ENCODE peak calls at places on chromosomes 11 and 22, in ten cellular contexts. One of them, this sample, is unnamed.

GRCh38 chr11:777288-778255 is at the start of gene GATD1:
- DNase-seq in HFF-Myc: no peak
- DNase-seq in HFFc6: peak; percentile 80
- DNase-seq in left lung: peak; percentile 99
- DNase-seq in suprapubic skin: peak; percentile 95
- DNase-seq in mucosa of descending colon: peak; percentile 94
- DNase-seq in uterus: peak; percentile 94
- DNase-seq in upper lobe of left lung: peak; percentile 93
- DNase-seq in body of pancreas: peak; percentile 94
- DNase-seq in OCI-LY7: peak; percentile 93
- DNase-seq in this sample: no peak

GRCh38 chr11:20197881-20198280 is 37.6 kb upstream of the DBX1 start:
- DNase-seq in HFF-Myc: no peak
- DNase-seq in HFFc6: no peak
- DNase-seq in left lung: no peak
- DNase-seq in suprapubic skin: no peak
- DNase-seq in mucosa of descending colon: no peak
- DNase-seq in uterus: no peak
- DNase-seq in upper lobe of left lung: no peak
- DNase-seq in body of pancreas: no peak
- DNase-seq in OCI-LY7: no peak
- DNase-seq in this sample: no peak

GRCh38 chr11:45385844-45386243 is 99.7 kb upstream of the SYT13 start:
- DNase-seq in HFF-Myc: no peak
- DNase-seq in HFFc6: no peak
- DNase-seq in left lung: no peak
- DNase-seq in suprapubic skin: no peak
- DNase-seq in mucosa of descending colon: no peak
- DNase-seq in uterus: no peak
- DNase-seq in upper lobe of left lung: no peak
- DNase-seq in body of pancreas: no peak
- DNase-seq in OCI-LY7: no peak
- DNase-seq in this sample: no peak

GRCh38 chr11:58061813-58062212 is 31.1 kb downstream of the OR6Q1 start:
- DNase-seq in HFF-Myc: no peak
- DNase-seq in HFFc6: peak; percentile 90
- DNase-seq in left lung: no peak
- DNase-seq in suprapubic skin: no peak
- DNase-seq in mucosa of descending colon: no peak
- DNase-seq in uterus: no peak
- DNase-seq in upper lobe of left lung: no peak
- DNase-seq in body of pancreas: no peak
- DNase-seq in OCI-LY7: no peak
- DNase-seq in this sample: peak; percentile 46

GRCh38 chr22:24156146-24156914 is 25.0 kb upstream of the SUSD2 start:
- DNase-seq in HFF-Myc: no peak
- DNase-seq in HFFc6: no peak
- DNase-seq in left lung: peak; percentile 89
- DNase-seq in suprapubic skin: no peak
- DNase-seq in mucosa of descending colon: no peak
- DNase-seq in uterus: no peak
- DNase-seq in upper lobe of left lung: no peak
- DNase-seq in body of pancreas: peak; percentile 28
- DNase-seq in OCI-LY7: peak; percentile 76
- DNase-seq in this sample: no peak

GRCh38 chr11:66568124-66568916 is at the start of gene CTSF:
- DNase-seq in HFF-Myc: peak; percentile 40
- DNase-seq in HFFc6: peak; percentile 60
- DNase-seq in left lung: peak; percentile 96
- DNase-seq in suprapubic skin: peak; percentile 94
- DNase-seq in mucosa of descending colon: peak; percentile 83
- DNase-seq in uterus: peak; percentile 83
- DNase-seq in upper lobe of left lung: peak; percentile 88
- DNase-seq in body of pancreas: peak; percentile 92
- DNase-seq in OCI-LY7: no peak
- DNase-seq in this sample: no peak

GRCh38 chr11:42657169-42657568 is 654.6 kb upstream of the API5 start:
- DNase-seq in HFF-Myc: no peak
- DNase-seq in HFFc6: no peak
- DNase-seq in left lung: no peak
- DNase-seq in suprapubic skin: no peak
- DNase-seq in mucosa of descending colon: no peak
- DNase-seq in uterus: no peak
- DNase-seq in upper lobe of left lung: no peak
- DNase-seq in body of pancreas: no peak
- DNase-seq in OCI-LY7: no peak
- DNase-seq in this sample: no peak

GRCh38 chr11:75384438-75385080 is 14.8 kb upstream of the RPS3 start:
- DNase-seq in HFF-Myc: no peak
- DNase-seq in HFFc6: peak; percentile 24
- DNase-seq in left lung: peak; percentile 98
- DNase-seq in suprapubic skin: no peak
- DNase-seq in mucosa of descending colon: peak; percentile 90
- DNase-seq in uterus: peak; percentile 80
- DNase-seq in upper lobe of left lung: peak; percentile 84
- DNase-seq in body of pancreas: peak; percentile 82
- DNase-seq in OCI-LY7: peak; percentile 68
- DNase-seq in this sample: no peak

GRCh38 chr11:20483931-20484330 is 96.4 kb downstream of the PRMT3 start:
- DNase-seq in HFF-Myc: no peak
- DNase-seq in HFFc6: no peak
- DNase-seq in left lung: no peak
- DNase-seq in suprapubic skin: no peak
- DNase-seq in mucosa of descending colon: no peak
- DNase-seq in uterus: no peak
- DNase-seq in upper lobe of left lung: no peak
- DNase-seq in body of pancreas: no peak
- DNase-seq in OCI-LY7: no peak
- DNase-seq in this sample: no peak

GRCh38 chr11:45949992-45950407 is 27.5 kb downstream of the LARGE2 start:
- DNase-seq in HFF-Myc: no peak
- DNase-seq in HFFc6: no peak
- DNase-seq in left lung: no peak
- DNase-seq in suprapubic skin: no peak
- DNase-seq in mucosa of descending colon: no peak
- DNase-seq in uterus: no peak
- DNase-seq in upper lobe of left lung: no peak
- DNase-seq in body of pancreas: no peak
- DNase-seq in OCI-LY7: no peak
- DNase-seq in this sample: no peak

GRCh38 chr11:130109441-130109840 is 39.7 kb downstream of the APLP2 start:
- DNase-seq in HFF-Myc: no peak
- DNase-seq in HFFc6: no peak
- DNase-seq in left lung: no peak
- DNase-seq in suprapubic skin: no peak
- DNase-seq in mucosa of descending colon: no peak
- DNase-seq in uterus: no peak
- DNase-seq in upper lobe of left lung: no peak
- DNase-seq in body of pancreas: no peak
- DNase-seq in OCI-LY7: no peak
- DNase-seq in this sample: no peak

GRCh38 chr22:48153726-48154125 is 1391.3 kb downstream of the TBC1D22A start:
- DNase-seq in HFF-Myc: no peak
- DNase-seq in HFFc6: no peak
- DNase-seq in left lung: no peak
- DNase-seq in suprapubic skin: no peak
- DNase-seq in mucosa of descending colon: peak; percentile 87
- DNase-seq in uterus: no peak
- DNase-seq in upper lobe of left lung: no peak
- DNase-seq in body of pancreas: peak; percentile 34
- DNase-seq in OCI-LY7: no peak
- DNase-seq in this sample: no peak

GRCh38 chr22:25067851-25068421 is 115.4 kb downstream of the KIAA1671 start:
- DNase-seq in HFF-Myc: no peak
- DNase-seq in HFFc6: no peak
- DNase-seq in left lung: peak; percentile 79
- DNase-seq in suprapubic skin: no peak
- DNase-seq in mucosa of descending colon: peak; percentile 37
- DNase-seq in uterus: no peak
- DNase-seq in upper lobe of left lung: no peak
- DNase-seq in body of pancreas: peak; percentile 20
- DNase-seq in OCI-LY7: no peak
- DNase-seq in this sample: no peak

GRCh38 chr11:64757549-64758329 is 2.0 kb downstream of the PYGM start:
- DNase-seq in HFF-Myc: no peak
- DNase-seq in HFFc6: no peak
- DNase-seq in left lung: no peak
- DNase-seq in suprapubic skin: no peak
- DNase-seq in mucosa of descending colon: no peak
- DNase-seq in uterus: peak; percentile 13
- DNase-seq in upper lobe of left lung: no peak
- DNase-seq in body of pancreas: no peak
- DNase-seq in OCI-LY7: no peak
- DNase-seq in this sample: no peak

GRCh38 chr11:8209208-8209807 is 40.5 kb upstream of the RIC3 start:
- DNase-seq in HFF-Myc: no peak
- DNase-seq in HFFc6: no peak
- DNase-seq in left lung: no peak
- DNase-seq in suprapubic skin: no peak
- DNase-seq in mucosa of descending colon: peak; percentile 48
- DNase-seq in uterus: no peak
- DNase-seq in upper lobe of left lung: no peak
- DNase-seq in body of pancreas: peak; percentile 61
- DNase-seq in OCI-LY7: no peak
- DNase-seq in this sample: no peak
- TF ChIP-seq CTCF in HFF-Myc: peak; percentile 63
- TF ChIP-seq CTCF in HFFc6: peak; percentile 65
- TF ChIP-seq CTCF in left lung: peak; percentile 6
- TF ChIP-seq CTCF in suprapubic skin: no peak
- TF ChIP-seq CTCF in mucosa of descending colon: no peak
- TF ChIP-seq CTCF in uterus: no peak
- TF ChIP-seq CTCF in upper lobe of left lung: peak; percentile 29
- TF ChIP-seq CTCF in body of pancreas: peak; percentile 48
- TF ChIP-seq CTCF in OCI-LY7: peak; percentile 75
- TF ChIP-seq CTCF in this sample: peak; percentile 36

DNA sequence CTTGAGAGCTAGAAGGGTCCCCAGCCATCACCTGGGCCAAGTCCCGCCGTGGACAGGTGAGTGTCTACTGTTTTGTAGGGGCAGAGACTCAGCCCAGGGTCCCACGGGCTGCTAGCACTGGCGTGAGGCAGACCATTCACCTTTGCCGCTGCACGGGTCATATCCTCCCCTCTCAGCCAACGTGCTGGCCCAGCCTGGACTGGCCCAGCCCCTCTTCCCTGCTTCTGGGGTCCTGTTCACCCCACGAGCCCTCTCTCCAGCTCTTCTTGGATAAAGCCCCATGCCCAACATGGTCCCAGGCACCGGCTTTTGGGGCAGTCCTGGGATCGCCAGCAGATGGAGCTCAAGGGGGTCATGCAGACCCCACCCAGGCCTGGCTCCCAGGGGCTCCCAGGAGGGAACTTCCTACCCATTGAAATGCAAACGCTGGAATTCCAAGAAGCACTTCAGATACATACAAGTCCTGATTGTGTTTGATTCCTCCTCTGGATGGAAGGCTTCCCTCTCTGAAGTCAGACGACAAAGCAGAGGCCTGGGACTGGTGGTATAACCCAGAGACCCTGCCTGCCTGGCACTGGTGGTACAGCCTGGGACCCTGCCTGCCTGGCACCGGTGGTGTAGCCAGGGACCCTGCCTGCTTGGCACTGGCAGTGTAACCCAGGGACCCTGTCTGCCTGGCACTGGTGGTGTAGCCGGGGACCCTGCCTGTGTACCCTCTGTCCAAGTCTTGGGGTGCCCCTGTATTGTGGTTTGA is 8.9 kb upstream of the SEPTIN5 start:
- DNase-seq in HFF-Myc: no peak
- DNase-seq in HFFc6: no peak
- DNase-seq in left lung: peak; percentile 50
- DNase-seq in suprapubic skin: peak; percentile 74
- DNase-seq in mucosa of descending colon: no peak
- DNase-seq in uterus: no peak
- DNase-seq in upper lobe of left lung: peak; percentile 9
- DNase-seq in body of pancreas: no peak
- DNase-seq in OCI-LY7: no peak
- DNase-seq in this sample: no peak
- TF ChIP-seq CTCF in HFF-Myc: no peak
- TF ChIP-seq CTCF in HFFc6: peak; percentile 22
- TF ChIP-seq CTCF in left lung: no peak
- TF ChIP-seq CTCF in suprapubic skin: no peak
- TF ChIP-seq CTCF in mucosa of descending colon: no peak
- TF ChIP-seq CTCF in uterus: no peak
- TF ChIP-seq CTCF in upper lobe of left lung: no peak
- TF ChIP-seq CTCF in body of pancreas: no peak
- TF ChIP-seq CTCF in OCI-LY7: peak; percentile 27
- TF ChIP-seq CTCF in this sample: no peak

DNA sequence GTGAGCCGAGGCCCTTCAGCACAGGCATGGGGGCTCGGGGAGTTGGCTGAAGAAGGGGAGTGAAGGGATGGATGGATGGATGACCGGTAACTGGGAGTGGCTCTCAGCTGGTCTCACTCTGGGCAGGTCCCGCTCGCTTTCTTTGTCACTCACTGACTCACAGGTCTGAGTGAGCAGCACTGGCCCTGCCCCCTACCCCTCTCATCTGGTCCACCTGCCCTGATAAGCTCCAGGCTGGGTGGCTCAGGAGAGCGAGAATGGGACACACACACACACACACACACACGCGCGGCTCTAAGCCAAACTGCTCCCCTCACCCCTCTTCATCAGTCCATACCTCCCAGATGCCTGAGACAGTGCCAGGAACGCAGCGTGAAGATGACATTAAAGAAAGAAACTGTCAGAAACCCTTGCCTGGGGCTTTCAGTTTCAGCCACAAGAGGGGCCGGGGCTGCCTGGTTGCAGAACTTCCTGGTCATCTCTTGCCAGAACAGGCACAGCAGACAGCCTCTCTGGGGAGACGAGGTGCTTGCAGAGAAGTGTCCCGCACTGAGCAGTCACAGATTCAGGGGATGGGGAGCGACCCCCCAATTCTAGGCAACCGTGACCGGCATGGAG is 16.5 kb upstream of the SHISAL1 start:
- DNase-seq in HFF-Myc: no peak
- DNase-seq in HFFc6: no peak
- DNase-seq in left lung: no peak
- DNase-seq in suprapubic skin: no peak
- DNase-seq in mucosa of descending colon: peak; percentile 33
- DNase-seq in uterus: no peak
- DNase-seq in upper lobe of left lung: peak; percentile 34
- DNase-seq in body of pancreas: no peak
- DNase-seq in OCI-LY7: peak; percentile 79
- DNase-seq in this sample: no peak
- TF ChIP-seq CTCF in HFF-Myc: no peak
- TF ChIP-seq CTCF in HFFc6: no peak
- TF ChIP-seq CTCF in left lung: no peak
- TF ChIP-seq CTCF in suprapubic skin: no peak
- TF ChIP-seq CTCF in mucosa of descending colon: no peak
- TF ChIP-seq CTCF in uterus: no peak
- TF ChIP-seq CTCF in upper lobe of left lung: no peak
- TF ChIP-seq CTCF in body of pancreas: no peak
- TF ChIP-seq CTCF in OCI-LY7: no peak
- TF ChIP-seq CTCF in this sample: no peak

DNA sequence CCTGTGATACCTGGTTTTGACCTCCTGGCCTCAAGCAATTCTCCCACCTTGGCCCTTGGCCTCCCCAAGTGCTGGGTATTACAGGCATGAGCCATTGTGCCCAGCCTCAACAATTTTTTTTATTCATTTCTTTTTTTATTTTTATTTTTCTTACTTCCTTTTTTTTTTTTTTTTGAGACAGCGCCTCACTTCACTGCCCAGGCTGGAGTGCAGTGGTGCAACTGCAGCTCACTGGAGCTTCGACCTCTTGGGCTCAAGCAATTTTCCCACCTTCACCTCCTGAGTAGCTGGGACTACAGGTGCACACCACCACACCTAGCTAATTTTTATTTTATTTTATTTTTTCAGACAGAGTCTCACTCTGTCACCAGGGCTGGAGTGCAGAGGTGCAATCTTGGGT is 25.5 kb upstream of the CECR2 start:
- DNase-seq in HFF-Myc: no peak
- DNase-seq in HFFc6: no peak
- DNase-seq in left lung: no peak
- DNase-seq in suprapubic skin: no peak
- DNase-seq in mucosa of descending colon: no peak
- DNase-seq in uterus: no peak
- DNase-seq in upper lobe of left lung: no peak
- DNase-seq in body of pancreas: no peak
- DNase-seq in OCI-LY7: no peak
- DNase-seq in this sample: no peak
- TF ChIP-seq CTCF in HFF-Myc: no peak
- TF ChIP-seq CTCF in HFFc6: peak; percentile 16
- TF ChIP-seq CTCF in left lung: no peak
- TF ChIP-seq CTCF in suprapubic skin: no peak
- TF ChIP-seq CTCF in mucosa of descending colon: no peak
- TF ChIP-seq CTCF in uterus: no peak
- TF ChIP-seq CTCF in upper lobe of left lung: no peak
- TF ChIP-seq CTCF in body of pancreas: no peak
- TF ChIP-seq CTCF in OCI-LY7: no peak
- TF ChIP-seq CTCF in this sample: no peak